ENCODE peak calls at places on chromosomes 13 and 19, in four cellular contexts. One of them, this sample, is unnamed.

GRCh38 chr13:112029143-112029542 is 37.8 kb upstream of the SOX1 start:
- DNase-seq in HepG2: no peak
- DNase-seq in HEK293T: no peak
- DNase-seq in A549: no peak
- DNase-seq in this sample: no peak

GRCh38 chr13:50401721-50402510 is 386.7 kb downstream of the KCNRG start:
- DNase-seq in HEK293T: no peak
- DNase-seq in A549: no peak
- DNase-seq in HepG2: no peak
- DNase-seq in this sample: peak

GRCh38 chr19:7636691-7637373 is at the start of gene STXBP2:
- DNase-seq in HEK293T: peak
- DNase-seq in HepG2: peak
- DNase-seq in A549: peak
- DNase-seq in this sample: no peak

GRCh38 chr13:44676534-44676933 is 100.4 kb upstream of the TSC22D1 start:
- DNase-seq in HepG2: no peak
- DNase-seq in A549: no peak
- DNase-seq in HEK293T: no peak
- DNase-seq in this sample: no peak

GRCh38 chr19:20558011-20558410 is 7.6 kb downstream of the ZNF737 start:
- DNase-seq in HepG2: no peak
- DNase-seq in HEK293T: no peak
- DNase-seq in A549: no peak
- DNase-seq in this sample: no peak

GRCh38 chr13:29457299-29457698 is 138.2 kb downstream of the SLC7A1 start:
- DNase-seq in A549: peak
- DNase-seq in HEK293T: no peak
- DNase-seq in HepG2: no peak
- DNase-seq in this sample: peak

GRCh38 chr19:16957151-16957662 is 68.4 kb downstream of the F2RL3 start:
- DNase-seq in A549: no peak
- DNase-seq in HepG2: no peak
- DNase-seq in HEK293T: no peak
- DNase-seq in this sample: no peak

GRCh38 chr19:54316746-54317107 is 3.8 kb upstream of the LILRA5 start:
- DNase-seq in HepG2: no peak
- DNase-seq in HEK293T: no peak
- DNase-seq in A549: peak
- DNase-seq in this sample: no peak

GRCh38 chr13:21567714-21568113 is 36.3 kb downstream of the MICU2 start:
- DNase-seq in HEK293T: no peak
- DNase-seq in HepG2: no peak
- DNase-seq in A549: no peak
- DNase-seq in this sample: peak

GRCh38 chr13:31038834-31039552 is 106.5 kb downstream of the TEX26 start:
- DNase-seq in A549: no peak
- DNase-seq in HepG2: no peak
- DNase-seq in HEK293T: no peak
- DNase-seq in this sample: peak

GRCh38 chr13:101474419-101474957 is 22.0 kb downstream of the ITGBL1 start:
- DNase-seq in HepG2: no peak
- DNase-seq in HEK293T: no peak
- DNase-seq in A549: peak
- DNase-seq in this sample: peak

GRCh38 chr13:80235131-80235530 is 105.8 kb downstream of the SPRY2 start:
- DNase-seq in A549: peak
- DNase-seq in HepG2: no peak
- DNase-seq in HEK293T: no peak
- DNase-seq in this sample: no peak

GRCh38 chr19:44593294-44593693 is 20.1 kb upstream of the IGSF23 start:
- DNase-seq in HEK293T: no peak
- DNase-seq in A549: no peak
- DNase-seq in HepG2: no peak
- DNase-seq in this sample: no peak

GRCh38 chr19:2840794-2841790 is at the start of gene ZNF555:
- DNase-seq in HepG2: peak
- DNase-seq in HEK293T: peak
- DNase-seq in A549: peak
- DNase-seq in this sample: peak

GRCh38 chr13:35833571-35834305 is 297.4 kb downstream of the DCLK1 start:
- DNase-seq in A549: no peak
- DNase-seq in HepG2: no peak
- DNase-seq in HEK293T: no peak
- DNase-seq in this sample: no peak

GRCh38 chr13:79432992-79433391 is 26.9 kb upstream of the RBM26 start:
- DNase-seq in A549: no peak
- DNase-seq in HepG2: no peak
- DNase-seq in HEK293T: no peak
- DNase-seq in this sample: no peak

GRCh38 chr19:31483226-31483857 is 134.1 kb upstream of the TSHZ3 start:
- DNase-seq in A549: no peak
- DNase-seq in HEK293T: no peak
- DNase-seq in HepG2: no peak
- DNase-seq in this sample: no peak

GRCh38 chr19:23345838-23346237 is 49.4 kb downstream of the ZNF91 start:
- DNase-seq in HepG2: no peak
- DNase-seq in A549: no peak
- DNase-seq in HEK293T: peak
- DNase-seq in this sample: no peak

GRCh38 chr13:32200741-32201140 is 114.4 kb downstream of the ZAR1L start:
- DNase-seq in HepG2: no peak
- DNase-seq in A549: no peak
- DNase-seq in HEK293T: no peak
- DNase-seq in this sample: no peak

GRCh38 chr13:110702591-110703526 is 3.1 kb downstream of the CARS2 start:
- DNase-seq in A549: no peak
- DNase-seq in HEK293T: no peak
- DNase-seq in HepG2: no peak
- DNase-seq in this sample: peak

GRCh38 chr13:45598597-45598996 is 16.9 kb downstream of the ERICH6B start:
- DNase-seq in HEK293T: no peak
- DNase-seq in HepG2: no peak
- DNase-seq in A549: no peak
- DNase-seq in this sample: no peak

GRCh38 chr13:101267656-101268055 is 148.7 kb downstream of the NALCN start:
- DNase-seq in A549: no peak
- DNase-seq in HEK293T: no peak
- DNase-seq in HepG2: no peak
- DNase-seq in this sample: no peak

GRCh38 chr13:30172593-30173300 is 134.6 kb downstream of the KATNAL1 start:
- DNase-seq in HEK293T: no peak
- DNase-seq in HepG2: no peak
- DNase-seq in A549: no peak
- DNase-seq in this sample: no peak

GRCh38 chr19:4379383-4380253 is 20.7 kb downstream of the SH3GL1 start:
- DNase-seq in HEK293T: no peak
- DNase-seq in A549: peak
- DNase-seq in HepG2: no peak
- DNase-seq in this sample: peak

GRCh38 chr19:7806876-7807275 is 23.1 kb upstream of the EVI5L start:
- DNase-seq in A549: no peak
- DNase-seq in HepG2: no peak
- DNase-seq in HEK293T: no peak
- DNase-seq in this sample: no peak

GRCh38 chr13:80923907-80924306 is 583.0 kb upstream of the SPRY2 start:
- DNase-seq in HEK293T: peak
- DNase-seq in HepG2: no peak
- DNase-seq in A549: no peak
- DNase-seq in this sample: no peak

GRCh38 chr19:49687566-49688316 is 1.7 kb upstream of the ADM5 start:
- DNase-seq in HEK293T: no peak
- DNase-seq in HepG2: no peak
- DNase-seq in A549: no peak
- DNase-seq in this sample: no peak

GRCh38 chr19:32196690-32197420 is 148.6 kb upstream of the ZNF507 start:
- DNase-seq in HEK293T: no peak
- DNase-seq in A549: no peak
- DNase-seq in HepG2: no peak
- DNase-seq in this sample: no peak

GRCh38 chr13:90838561-90838960 is 508.9 kb upstream of the MIR17HG start:
- DNase-seq in HepG2: no peak
- DNase-seq in HEK293T: no peak
- DNase-seq in A549: peak
- DNase-seq in this sample: no peak

GRCh38 chr19:29571181-29571580 is 34.9 kb upstream of the POP4 start:
- DNase-seq in HEK293T: no peak
- DNase-seq in HepG2: no peak
- DNase-seq in A549: no peak
- DNase-seq in this sample: no peak

GRCh38 chr13:43787998-43788397 is 1.2 kb upstream of the ENOX1 start:
- DNase-seq in HEK293T: no peak
- DNase-seq in A549: peak
- DNase-seq in HepG2: no peak
- DNase-seq in this sample: peak

DNA sequence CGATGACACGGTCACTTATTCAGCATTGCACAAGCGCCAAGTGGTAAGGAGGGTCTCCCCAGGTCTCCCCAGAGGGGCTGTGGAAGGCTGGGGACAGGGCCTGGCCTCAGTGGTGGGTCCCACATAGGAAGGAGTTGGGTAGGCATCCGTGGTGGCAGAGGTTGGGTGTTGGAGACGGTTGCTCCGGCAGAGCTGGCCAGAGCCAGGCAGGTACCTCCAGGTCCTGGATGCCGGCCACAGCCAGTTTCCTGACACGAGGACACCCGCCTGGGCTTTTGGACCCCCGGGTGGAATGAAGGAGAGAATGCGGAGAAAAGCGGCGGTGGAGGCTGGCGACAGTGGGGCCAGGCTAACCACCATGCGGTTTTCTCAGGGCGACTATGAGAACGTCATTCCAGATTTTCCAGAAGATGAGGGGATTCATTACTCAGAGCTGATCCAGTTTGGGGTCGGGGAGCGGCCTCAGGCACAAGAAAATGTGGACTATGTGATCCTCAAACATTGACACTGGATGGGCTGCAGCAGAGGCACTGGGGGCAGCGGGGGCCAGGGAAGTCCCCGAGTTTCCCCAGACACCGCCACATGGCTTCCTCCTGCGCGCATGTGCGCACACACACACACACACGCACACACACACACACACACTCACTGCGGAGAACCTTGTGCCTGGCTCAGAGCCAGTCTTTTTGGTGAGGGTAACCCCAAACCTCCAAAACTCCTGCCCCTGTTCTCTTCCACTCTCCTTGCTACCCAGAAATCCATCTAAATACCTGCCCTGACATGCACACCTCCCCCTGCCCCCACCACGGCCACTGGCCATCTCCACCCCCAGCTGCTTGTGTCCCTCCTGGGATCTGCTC is 1.3 kb upstream of the FFAR1 start:
- DNase-seq in HEK293T: no peak
- DNase-seq in HepG2: peak
- DNase-seq in A549: no peak
- DNase-seq in this sample: no peak
- TF ChIP-seq BHLHE40 in HEK293T: no peak
- TF ChIP-seq BHLHE40 in HepG2: no peak
- TF ChIP-seq BHLHE40 in A549: no peak
- TF ChIP-seq BHLHE40 in this sample: no peak

DNA sequence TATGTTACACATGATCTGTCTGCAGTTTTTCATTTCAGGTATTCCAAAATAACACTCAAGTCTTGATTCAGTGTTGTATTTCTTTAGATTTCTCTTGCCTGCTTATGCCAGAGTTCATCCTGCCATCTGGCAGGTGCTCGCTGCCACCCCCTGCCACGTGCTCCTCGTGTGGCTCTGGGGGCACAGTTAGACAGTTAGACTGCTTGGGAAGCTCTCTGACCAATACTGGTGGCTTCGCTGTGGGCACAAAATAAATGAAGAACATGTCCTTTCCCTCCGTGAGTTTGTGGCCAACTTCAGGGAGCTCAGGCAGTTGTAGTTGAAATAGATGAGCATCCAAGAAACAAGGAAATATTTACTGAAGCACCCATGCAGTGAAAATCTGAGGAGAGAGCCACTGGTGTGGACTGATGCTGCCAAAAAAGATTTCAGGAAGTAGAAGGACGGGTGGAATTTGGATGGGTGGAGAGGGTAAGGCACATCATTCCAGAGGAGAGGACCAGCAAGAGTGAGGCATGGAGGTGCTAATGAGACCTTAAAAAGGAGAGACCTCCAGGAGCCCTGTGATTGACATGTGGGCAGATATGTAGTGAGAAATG is 37.5 kb upstream of the GPR183 start:
- DNase-seq in HEK293T: no peak
- DNase-seq in HepG2: no peak
- DNase-seq in A549: no peak
- DNase-seq in this sample: no peak
- TF ChIP-seq BHLHE40 in HEK293T: no peak
- TF ChIP-seq BHLHE40 in HepG2: no peak
- TF ChIP-seq BHLHE40 in A549: no peak
- TF ChIP-seq BHLHE40 in this sample: no peak

GRCh38 chr19:57903298-57904174 is 12.9 kb downstream of the ZNF417 start:
- DNase-seq in HEK293T: no peak
- DNase-seq in A549: peak
- DNase-seq in HepG2: peak
- DNase-seq in this sample: peak
- TF ChIP-seq BHLHE40 in HEK293T: no peak
- TF ChIP-seq BHLHE40 in A549: no peak
- TF ChIP-seq BHLHE40 in HepG2: no peak
- TF ChIP-seq BHLHE40 in this sample: no peak

DNA sequence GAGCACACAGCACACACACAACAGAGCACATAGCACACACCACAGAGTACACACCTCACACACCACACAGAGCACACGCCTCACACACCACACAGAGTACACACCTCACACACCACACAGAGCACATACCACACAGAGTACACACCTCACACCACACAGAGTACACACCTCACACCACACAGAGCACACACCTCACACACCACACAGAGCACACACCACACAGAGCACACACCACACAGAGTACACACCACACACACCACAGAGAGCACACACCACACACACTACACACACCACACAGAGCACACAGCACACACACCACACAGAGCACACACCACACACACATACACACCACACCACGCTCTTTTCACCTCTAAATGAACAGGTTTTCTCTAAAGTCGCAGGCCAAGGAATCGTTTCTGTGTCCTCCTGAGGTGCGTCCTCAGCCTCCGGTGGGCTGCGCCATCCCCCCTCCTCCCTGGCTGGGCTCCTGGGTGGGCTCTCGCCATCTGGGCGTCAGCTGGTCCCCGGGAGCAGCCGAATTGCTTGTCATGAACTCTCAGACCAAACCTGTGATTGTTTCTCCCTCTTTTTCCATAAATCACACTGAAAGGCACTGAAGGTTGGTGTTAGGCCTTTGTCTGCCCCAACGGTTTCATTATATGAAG is 37.3 kb downstream of the TMEM255B start:
- DNase-seq in HepG2: no peak
- DNase-seq in HEK293T: no peak
- DNase-seq in A549: no peak
- DNase-seq in this sample: no peak
- TF ChIP-seq BHLHE40 in HepG2: no peak
- TF ChIP-seq BHLHE40 in HEK293T: no peak
- TF ChIP-seq BHLHE40 in A549: no peak
- TF ChIP-seq BHLHE40 in this sample: no peak

This sample was measured in IMR-90.